ENCODE peak calls at places on chromosomes 2 and 18, in five cellular contexts. H, K, J, Q and Y are unnamed samples.

GRCh38 chr2:68449395-68449678 is 17.8 kb downstream of the FBXO48 start:
- DNase-seq in H (no peak), K (no peak), J (no peak), Q (no peak), Y (no peak)

GRCh38 chr2:140734992-140735391 is 1395.8 kb downstream of the LRP1B start:
- DNase-seq in H (no peak), K (no peak), J (no peak), Q (no peak), Y (no peak)

GRCh38 chr2:36427790-36428243 is 72.2 kb downstream of the CRIM1 start:
- DNase-seq in H (no peak), K (no peak), J (no peak), Q (no peak), Y (no peak)

GRCh38 chr18:62777814-62778213 is 62.5 kb downstream of the PHLPP1 start:
- DNase-seq in H (no peak), K (no peak), J (no peak), Q (no peak), Y (no peak)

GRCh38 chr2:216922170-216922780 is 62.4 kb upstream of the TNP1 start:
- DNase-seq in H (no peak), K (no peak), J (no peak), Q (no peak), Y (no peak)

GRCh38 chr2:207766697-207767460 is 2.8 kb downstream of the FZD5 start:
- DNase-seq in H (peak; percentile 26), K (no peak), J (no peak), Q (no peak), Y (no peak)

GRCh38 chr2:86446060-86446459 is 4.9 kb downstream of the KDM3A start:
- DNase-seq in H (no peak), K (no peak), J (no peak), Q (no peak), Y (no peak)

GRCh38 chr2:118763797-118764196 is 83.7 kb downstream of the EN1 start:
- DNase-seq in H (no peak), K (no peak), J (no peak), Q (no peak), Y (no peak)

GRCh38 chr2:68719912-68720311 is 14.7 kb upstream of the ARHGAP25 start:
- DNase-seq in H (no peak), K (no peak), J (no peak), Q (no peak), Y (no peak)

GRCh38 chr2:121205321-121205942 is 79.6 kb downstream of the TFCP2L1 start:
- DNase-seq in H (no peak), K (no peak), J (no peak), Q (no peak), Y (no peak)

GRCh38 chr2:24380687-24381271 is 20.4 kb upstream of the ITSN2 start:
- DNase-seq in H (no peak), K (no peak), J (no peak), Q (no peak), Y (no peak)

GRCh38 chr2:46972438-46972837 is 56.8 kb upstream of the MCFD2 start:
- DNase-seq in H (no peak), K (no peak), J (no peak), Q (no peak), Y (no peak)

GRCh38 chr2:202680512-202680911 is 45.7 kb downstream of the FAM117B start:
- DNase-seq in H (no peak), K (no peak), J (no peak), Q (no peak), Y (no peak)

GRCh38 chr2:217660423-217660822 is 342.4 kb downstream of the TNS1 start:
- DNase-seq in H (no peak), K (no peak), J (no peak), Q (no peak), Y (no peak)

GRCh38 chr2:42051168-42052125 is 3.6 kb downstream of the PKDCC start:
- DNase-seq in H (no peak), K (no peak), J (no peak), Q (no peak), Y (no peak)

GRCh38 chr18:61333746-61334490 is 688 bp downstream of the CDH20 start:
- DNase-seq in H (no peak), K (no peak), J (no peak), Q (no peak), Y (no peak)

GRCh38 chr2:237774811-237775553 is 23.6 kb upstream of the RBM44 start:
- DNase-seq in H (peak; percentile 63), K (peak; percentile 8), J (peak; percentile 23), Q (peak; percentile 33), Y (peak; percentile 31)

GRCh38 chr18:57585846-57586242 is 658 bp downstream of the FECH start:
- DNase-seq in H (no peak), K (no peak), J (no peak), Q (no peak), Y (no peak)

GRCh38 chr2:98907385-98907784 is 28.6 kb downstream of the CRACDL start:
- DNase-seq in H (no peak), K (no peak), J (no peak), Q (no peak), Y (no peak)

GRCh38 chr2:225002656-225003045 is 39.6 kb downstream of the DOCK10 start:
- DNase-seq in H (peak; percentile 34), K (no peak), J (no peak), Q (no peak), Y (no peak)

GRCh38 chr2:189521686-189522434 is 58.7 kb downstream of the SLC40A1 start:
- DNase-seq in H (no peak), K (no peak), J (no peak), Q (no peak), Y (no peak)